ENCODE peak calls at places on chromosomes 16 and 17, in eight cellular contexts. M is CD8-positive, alpha-beta memory T cell; H is activated CD4-positive, CD25-positive, alpha-beta regulatory T cell; T is HTR-8/SVneo; Q is activated CD4-positive, alpha-beta T cell treated with anti-CD3 and anti-CD28 coated beads, Interleukin-2, amount 50 U/mL, for 48 hours; X is fibroblast of mammary gland; D is Daoy; V is heart left ventricle. S is an unnamed sample.

GRCh38 chr16:58814348-58814801 is 80.3 kb upstream of the GOT2 start:
- DNase-seq in Q (peak; percentile 39), H (no peak), X (peak; percentile 29), M (no peak), T (peak; percentile 62), V (peak; percentile 34), D (peak; percentile 4), S (peak; percentile 68)

GRCh38 chr16:57036315-57036714 is 47.0 kb downstream of the NLRC5 start:
- DNase-seq in M (no peak), T (no peak), V (no peak), Q (no peak), X (no peak), D (no peak), H (no peak), S (no peak)

GRCh38 chr17:76682306-76682705 is 28.5 kb downstream of the MXRA7 start:
- DNase-seq in Q (no peak), H (no peak), V (no peak), M (no peak), T (no peak), D (peak; percentile 63), X (peak; percentile 81), S (peak; percentile 44)

GRCh38 chr16:85840801-85841200 is 41.3 kb downstream of the COX4I1 start:
- DNase-seq in Q (no peak), M (no peak), X (no peak), H (no peak), T (no peak), D (no peak), V (no peak), S (no peak)

GRCh38 chr17:48626470-48627241 is 498 bp upstream of the HOXB9 start:
- DNase-seq in X (peak; percentile 54), H (peak; percentile 19), V (no peak), M (peak; percentile 40), Q (peak; percentile 52), T (peak; percentile 97), D (peak; percentile 82), S (peak; percentile 51)

GRCh38 chr16:1000608-1001007 is 19.0 kb downstream of the SOX8 start:
- DNase-seq in V (no peak), D (no peak), X (no peak), M (no peak), T (no peak), H (no peak), Q (no peak), S (no peak)

GRCh38 chr17:73757324-73757942 is 113.2 kb upstream of the SDK2 start:
- DNase-seq in H (no peak), V (no peak), T (no peak), M (no peak), X (no peak), D (no peak), Q (no peak), S (no peak)

GRCh38 chr16:873889-874288 is 73.4 kb upstream of the GNG13 start:
- DNase-seq in D (no peak), V (peak; percentile 18), M (no peak), Q (no peak), H (no peak), T (no peak), X (no peak), S (no peak)

GRCh38 chr17:71910002-71910401 is 210.8 kb upstream of the SOX9 start:
- DNase-seq in D (no peak), T (no peak), Q (no peak), X (no peak), H (no peak), M (no peak), V (no peak), S (no peak)

GRCh38 chr17:49817993-49818392 is 29.5 kb downstream of the KAT7 start:
- DNase-seq in T (no peak), Q (peak; percentile 38), X (no peak), M (peak; percentile 35), H (no peak), D (no peak), V (no peak), S (no peak)

GRCh38 chr16:6969594-6969993 is 363.1 kb upstream of the RBFOX1 start:
- DNase-seq in H (no peak), T (no peak), Q (no peak), X (no peak), D (no peak), M (no peak), V (no peak), S (no peak)

GRCh38 chr16:84879569-84880487 is 60.0 kb downstream of the CRISPLD2 start:
- DNase-seq in H (no peak), Q (no peak), D (peak; percentile 88), X (no peak), M (no peak), T (peak; percentile 64), V (no peak), S (no peak)

GRCh38 chr17:58357312-58358297 is 5.6 kb upstream of the SUPT4H1 start:
- DNase-seq in D (no peak), H (no peak), X (no peak), V (no peak), M (no peak), T (no peak), Q (no peak), S (no peak)

GRCh38 chr17:29113334-29113733 is 66.9 kb downstream of the MYO18A start:
- DNase-seq in V (no peak), H (no peak), M (no peak), Q (no peak), D (no peak), T (no peak), X (no peak), S (no peak)

GRCh38 chr16:76910931-76911330 is 280.1 kb upstream of the MON1B start:
- DNase-seq in M (no peak), D (peak; percentile 85), X (peak; percentile 89), H (no peak), Q (no peak), T (no peak), V (no peak), S (peak; percentile 65)

GRCh38 chr17:75830168-75831031 is 13.8 kb downstream of the UNC13D start:
- DNase-seq in T (peak; percentile 41), D (no peak), M (no peak), Q (peak; percentile 51), V (no peak), X (no peak), H (no peak), S (peak; percentile 20)

GRCh38 chr16:69564845-69565610 is 738 bp upstream of the NFAT5 start:
- DNase-seq in T (no peak), Q (no peak), V (no peak), D (peak; percentile 0), M (no peak), H (no peak), X (no peak), S (peak; percentile 47)

GRCh38 chr17:67434061-67434525 is 57.0 kb downstream of the PITPNC1 start:
- DNase-seq in D (no peak), V (peak; percentile 67), H (no peak), T (no peak), X (no peak), Q (peak; percentile 59), M (peak; percentile 59), S (peak; percentile 23)

GRCh38 chr17:82064433-82065192 is 991 bp downstream of the DUS1L start:
- DNase-seq in M (no peak), V (peak; percentile 24), D (no peak), T (no peak), Q (no peak), H (no peak), X (no peak), S (peak; percentile 39)

S was measured in GM23248.